ENCODE peak calls at places on chromosomes 13 and 19, in seven cellular contexts. One of them, this sample, is unnamed.

GRCh38 chr19:17294051-17294891 is 9.0 kb downstream of the ABHD8 start:
- DNase-seq in tibial artery: no peak
- DNase-seq in MCF 10A: peak; percentile 67
- DNase-seq in kidney epithelial cell: no peak
- DNase-seq in WERI-Rb-1: peak; percentile 49
- DNase-seq in nephron progenitor cell: peak; percentile 63
- DNase-seq in H9: peak; percentile 88
- DNase-seq in this sample: peak; percentile 67

GRCh38 chr13:73677041-73677589 is 457.1 kb downstream of the KLF12 start:
- DNase-seq in tibial artery: no peak
- DNase-seq in MCF 10A: peak; percentile 78
- DNase-seq in kidney epithelial cell: no peak
- DNase-seq in WERI-Rb-1: no peak
- DNase-seq in nephron progenitor cell: no peak
- DNase-seq in H9: no peak
- DNase-seq in this sample: no peak

GRCh38 chr19:21604351-21604926 is 99.0 kb downstream of the ZNF429 start:
- DNase-seq in tibial artery: no peak
- DNase-seq in MCF 10A: peak; percentile 11
- DNase-seq in kidney epithelial cell: no peak
- DNase-seq in WERI-Rb-1: no peak
- DNase-seq in nephron progenitor cell: no peak
- DNase-seq in H9: no peak
- DNase-seq in this sample: no peak

GRCh38 chr19:33982706-33983105 is 186.0 kb downstream of the KCTD15 start:
- DNase-seq in tibial artery: no peak
- DNase-seq in MCF 10A: no peak
- DNase-seq in kidney epithelial cell: no peak
- DNase-seq in WERI-Rb-1: no peak
- DNase-seq in nephron progenitor cell: no peak
- DNase-seq in H9: no peak
- DNase-seq in this sample: no peak

GRCh38 chr13:83215627-83216026 is 666.6 kb downstream of the SLITRK1 start:
- DNase-seq in tibial artery: no peak
- DNase-seq in MCF 10A: peak; percentile 32
- DNase-seq in kidney epithelial cell: no peak
- DNase-seq in WERI-Rb-1: no peak
- DNase-seq in nephron progenitor cell: no peak
- DNase-seq in H9: no peak
- DNase-seq in this sample: no peak

GRCh38 chr13:77919351-77920294 is 992 bp upstream of the EDNRB start:
- DNase-seq in tibial artery: no peak
- DNase-seq in MCF 10A: no peak
- DNase-seq in kidney epithelial cell: no peak
- DNase-seq in WERI-Rb-1: peak; percentile 12
- DNase-seq in nephron progenitor cell: peak; percentile 46
- DNase-seq in H9: peak; percentile 73
- DNase-seq in this sample: peak; percentile 62

GRCh38 chr13:91894311-91894710 is 495.9 kb downstream of the GPC5 start:
- DNase-seq in tibial artery: no peak
- DNase-seq in MCF 10A: no peak
- DNase-seq in kidney epithelial cell: no peak
- DNase-seq in WERI-Rb-1: no peak
- DNase-seq in nephron progenitor cell: no peak
- DNase-seq in H9: no peak
- DNase-seq in this sample: no peak

GRCh38 chr13:97786510-97786909 is 167.0 kb upstream of the IPO5 start:
- DNase-seq in tibial artery: no peak
- DNase-seq in MCF 10A: peak; percentile 26
- DNase-seq in kidney epithelial cell: no peak
- DNase-seq in WERI-Rb-1: no peak
- DNase-seq in nephron progenitor cell: no peak
- DNase-seq in H9: no peak
- DNase-seq in this sample: no peak

GRCh38 chr13:32255744-32256120 is 59.4 kb downstream of the ZAR1L start:
- DNase-seq in tibial artery: no peak
- DNase-seq in MCF 10A: peak; percentile 76
- DNase-seq in kidney epithelial cell: no peak
- DNase-seq in WERI-Rb-1: no peak
- DNase-seq in nephron progenitor cell: no peak
- DNase-seq in H9: no peak
- DNase-seq in this sample: no peak

DNA sequence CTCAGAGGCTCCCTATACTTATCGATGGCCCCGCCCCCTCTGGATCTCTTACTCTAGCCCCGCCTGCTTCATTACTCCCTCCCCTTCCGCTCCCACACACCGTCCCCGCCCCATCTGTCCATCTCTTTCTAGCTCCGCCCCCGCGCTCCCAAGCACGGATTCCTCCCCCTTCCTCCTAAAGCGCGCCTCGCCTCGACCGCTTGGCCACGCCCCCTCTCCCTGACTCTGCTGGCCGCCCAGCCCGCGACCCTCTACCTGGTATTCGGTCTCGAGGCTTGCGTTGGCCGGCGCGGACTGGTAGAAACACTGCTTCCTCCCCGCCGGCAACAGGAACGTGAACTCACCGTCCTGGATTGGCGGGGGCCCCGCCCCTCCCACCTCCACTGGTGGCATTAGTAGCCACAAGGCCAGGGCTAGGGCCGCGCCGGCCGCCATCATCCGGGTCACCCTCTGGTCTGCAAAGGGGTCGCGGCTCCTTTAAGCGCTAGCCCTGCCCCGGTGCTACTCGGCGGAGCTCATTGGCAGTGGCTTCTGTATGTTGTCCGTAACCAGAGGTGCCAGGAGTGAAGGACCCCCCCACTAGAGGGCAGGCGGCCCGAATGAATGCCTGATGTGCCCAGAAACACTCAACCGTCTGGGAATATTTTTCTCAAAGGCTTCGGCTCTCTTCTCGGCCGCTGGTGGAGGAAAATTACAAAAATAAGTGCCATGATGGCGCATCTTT is at the start of gene TMED1:
- DNase-seq in tibial artery: peak; percentile 100
- DNase-seq in MCF 10A: peak; percentile 100
- DNase-seq in kidney epithelial cell: peak; percentile 88
- DNase-seq in WERI-Rb-1: peak; percentile 99
- DNase-seq in nephron progenitor cell: peak; percentile 100
- DNase-seq in H9: peak; percentile 97
- DNase-seq in this sample: peak; percentile 100
- TF ChIP-seq CTCF in tibial artery: peak; percentile 63
- TF ChIP-seq CTCF in MCF 10A: no peak
- TF ChIP-seq CTCF in kidney epithelial cell: peak; percentile 8
- TF ChIP-seq CTCF in WERI-Rb-1: no peak
- TF ChIP-seq CTCF in nephron progenitor cell: peak; percentile 15
- TF ChIP-seq CTCF in H9: peak; percentile 40
- TF ChIP-seq CTCF in this sample: peak; percentile 62

DNA sequence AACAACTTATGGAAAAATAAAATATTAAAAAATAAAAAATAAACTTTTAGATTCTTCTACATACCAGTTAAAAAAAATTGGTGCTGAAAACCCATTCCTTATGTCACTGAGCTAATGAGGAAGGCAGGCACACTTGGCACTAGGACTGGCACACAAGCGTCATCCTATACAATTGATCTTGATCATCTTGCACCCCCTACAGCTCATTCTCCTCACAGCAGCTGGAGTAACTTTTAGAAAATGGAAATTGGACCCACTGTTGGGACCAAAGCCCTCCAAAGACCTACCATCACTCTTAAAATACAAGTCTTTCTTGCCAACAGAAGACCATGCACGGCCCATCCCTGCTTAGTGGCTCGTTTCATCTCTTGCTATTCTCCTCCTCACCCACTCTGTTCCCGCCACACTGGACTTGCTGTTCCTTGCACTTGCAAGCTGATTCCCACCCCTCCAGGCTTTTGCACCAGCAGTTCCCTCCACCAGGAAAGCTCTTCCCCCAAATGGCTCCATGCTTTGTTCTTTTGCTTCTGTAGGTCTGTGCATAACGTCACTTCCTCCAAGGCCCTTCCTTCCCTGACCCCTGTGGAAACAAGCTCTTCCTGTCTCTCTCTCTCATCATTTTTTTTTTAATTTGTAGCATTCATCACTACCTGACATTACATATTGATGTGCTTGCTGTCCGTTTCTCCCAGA is 11.6 kb downstream of the CTU1 start:
- DNase-seq in tibial artery: no peak
- DNase-seq in MCF 10A: peak; percentile 11
- DNase-seq in kidney epithelial cell: no peak
- DNase-seq in WERI-Rb-1: no peak
- DNase-seq in nephron progenitor cell: no peak
- DNase-seq in H9: no peak
- DNase-seq in this sample: no peak
- TF ChIP-seq CTCF in tibial artery: no peak
- TF ChIP-seq CTCF in MCF 10A: peak; percentile 27
- TF ChIP-seq CTCF in kidney epithelial cell: peak; percentile 17
- TF ChIP-seq CTCF in WERI-Rb-1: peak; percentile 8
- TF ChIP-seq CTCF in nephron progenitor cell: peak; percentile 16
- TF ChIP-seq CTCF in H9: peak; percentile 58
- TF ChIP-seq CTCF in this sample: no peak

DNA sequence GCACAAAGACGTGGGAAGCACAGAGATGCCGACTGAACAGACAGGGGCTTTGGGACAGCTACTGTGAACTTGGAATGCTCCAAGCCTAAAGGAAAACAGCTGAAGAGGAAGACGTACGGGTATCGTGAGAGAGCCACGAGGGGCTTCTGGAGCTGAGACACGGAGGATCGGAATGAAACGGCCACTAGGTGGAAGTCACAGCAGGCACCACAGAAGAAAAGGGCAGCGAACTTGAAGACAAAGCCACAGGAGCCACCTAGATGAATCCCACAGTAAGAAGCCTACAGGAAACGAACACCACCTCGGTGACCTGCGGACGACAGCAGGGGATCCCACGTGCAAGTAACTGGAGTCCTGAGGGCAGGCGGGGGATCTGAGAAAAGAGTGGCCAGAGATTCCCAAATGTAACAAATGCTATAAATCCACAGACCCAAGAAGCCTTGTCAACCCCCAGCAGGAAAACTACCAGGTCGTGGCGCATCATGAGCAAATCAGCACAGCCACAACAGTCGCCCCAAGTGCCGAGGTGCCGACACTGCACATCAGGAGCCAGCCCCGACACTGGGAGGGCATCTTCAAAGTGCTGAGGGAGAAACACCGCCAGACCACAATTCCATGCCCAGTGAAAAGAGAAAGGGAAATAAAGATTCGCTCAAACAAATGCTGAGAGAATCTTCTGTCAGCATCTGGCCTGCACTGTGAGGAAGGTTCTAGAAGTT is 39.3 kb upstream of the ISYNA1 start:
- DNase-seq in tibial artery: no peak
- DNase-seq in MCF 10A: no peak
- DNase-seq in kidney epithelial cell: no peak
- DNase-seq in WERI-Rb-1: no peak
- DNase-seq in nephron progenitor cell: no peak
- DNase-seq in H9: no peak
- DNase-seq in this sample: no peak
- TF ChIP-seq CTCF in tibial artery: no peak
- TF ChIP-seq CTCF in MCF 10A: no peak
- TF ChIP-seq CTCF in kidney epithelial cell: no peak
- TF ChIP-seq CTCF in WERI-Rb-1: peak; percentile 26
- TF ChIP-seq CTCF in nephron progenitor cell: no peak
- TF ChIP-seq CTCF in H9: peak; percentile 41
- TF ChIP-seq CTCF in this sample: peak; percentile 23

DNA sequence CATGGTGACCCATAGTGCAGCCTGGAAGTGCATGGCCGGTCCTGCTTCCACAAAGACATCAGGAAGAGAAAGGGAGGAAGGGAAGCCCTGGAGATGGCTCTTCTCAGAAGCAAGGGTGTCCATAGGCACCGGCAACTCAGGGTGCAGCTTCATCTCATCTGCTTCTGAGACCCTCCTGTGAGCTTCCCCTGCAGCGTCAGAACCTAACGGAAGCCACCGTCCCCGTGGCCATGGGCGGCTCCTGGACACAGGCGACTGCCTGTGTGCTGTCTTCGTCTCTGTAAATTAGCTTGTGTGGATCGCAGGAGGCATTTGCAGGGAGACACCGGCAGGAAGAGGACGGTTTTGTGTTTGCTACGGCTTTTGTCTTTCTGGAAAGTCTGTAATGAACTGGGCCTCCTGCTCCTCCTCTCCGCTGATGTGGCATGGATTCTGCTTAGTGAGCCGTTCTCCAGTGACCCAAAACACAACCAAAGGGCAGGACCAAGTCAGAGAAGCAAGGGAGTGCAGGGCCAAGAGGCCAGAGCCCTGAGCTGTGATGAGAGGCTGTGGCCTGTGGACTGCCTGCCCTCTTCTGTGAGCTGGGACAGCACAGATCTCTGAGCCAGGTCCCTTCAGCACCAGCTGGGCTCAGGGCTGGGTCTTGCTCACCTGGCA is 2.5 kb downstream of the ATP4B start:
- DNase-seq in tibial artery: peak; percentile 24
- DNase-seq in MCF 10A: no peak
- DNase-seq in kidney epithelial cell: no peak
- DNase-seq in WERI-Rb-1: no peak
- DNase-seq in nephron progenitor cell: no peak
- DNase-seq in H9: no peak
- DNase-seq in this sample: peak; percentile 14
- TF ChIP-seq CTCF in tibial artery: no peak
- TF ChIP-seq CTCF in MCF 10A: no peak
- TF ChIP-seq CTCF in kidney epithelial cell: no peak
- TF ChIP-seq CTCF in WERI-Rb-1: no peak
- TF ChIP-seq CTCF in nephron progenitor cell: no peak
- TF ChIP-seq CTCF in H9: no peak
- TF ChIP-seq CTCF in this sample: no peak

DNA sequence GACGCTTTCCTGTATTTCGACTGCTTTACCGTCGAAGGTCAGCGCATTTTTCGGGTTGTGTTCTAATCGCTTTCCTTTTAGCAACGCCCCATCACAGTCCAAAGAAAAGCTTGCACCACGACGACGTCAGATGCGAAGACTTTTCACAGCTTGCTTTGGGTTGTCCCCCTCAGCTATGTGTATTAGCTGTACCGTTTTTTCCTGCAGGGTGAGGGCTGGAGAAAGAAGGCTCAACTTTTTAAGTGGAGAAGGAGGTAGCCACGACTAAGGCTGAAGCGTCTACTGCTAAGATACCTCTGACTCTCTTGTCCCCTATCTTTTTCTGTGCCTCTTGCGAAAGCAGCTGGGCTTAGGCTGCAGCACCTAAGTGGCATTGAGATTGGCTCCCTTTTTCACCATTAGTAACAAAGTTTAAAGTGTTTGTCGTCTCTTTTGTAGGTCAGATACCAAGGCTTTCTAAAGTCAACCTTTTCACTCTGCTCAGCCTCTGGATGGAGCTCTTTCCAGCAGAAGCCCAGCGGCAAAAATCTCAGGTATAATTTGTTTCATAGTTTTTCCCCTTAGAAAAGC is 793 bp downstream of the CDADC1 start:
- DNase-seq in tibial artery: no peak
- DNase-seq in MCF 10A: no peak
- DNase-seq in kidney epithelial cell: no peak
- DNase-seq in WERI-Rb-1: no peak
- DNase-seq in nephron progenitor cell: no peak
- DNase-seq in H9: no peak
- DNase-seq in this sample: no peak
- TF ChIP-seq CTCF in tibial artery: no peak
- TF ChIP-seq CTCF in MCF 10A: no peak
- TF ChIP-seq CTCF in kidney epithelial cell: peak; percentile 36
- TF ChIP-seq CTCF in WERI-Rb-1: no peak
- TF ChIP-seq CTCF in nephron progenitor cell: no peak
- TF ChIP-seq CTCF in H9: peak; percentile 17
- TF ChIP-seq CTCF in this sample: no peak

GRCh38 chr19:12802267-12803106 is 618 bp downstream of the THSD8 start:
- DNase-seq in tibial artery: peak; percentile 66
- DNase-seq in MCF 10A: peak; percentile 33
- DNase-seq in kidney epithelial cell: no peak
- DNase-seq in WERI-Rb-1: no peak
- DNase-seq in nephron progenitor cell: no peak
- DNase-seq in H9: no peak
- DNase-seq in this sample: no peak
- TF ChIP-seq CTCF in tibial artery: no peak
- TF ChIP-seq CTCF in MCF 10A: no peak
- TF ChIP-seq CTCF in kidney epithelial cell: no peak
- TF ChIP-seq CTCF in WERI-Rb-1: no peak
- TF ChIP-seq CTCF in nephron progenitor cell: no peak
- TF ChIP-seq CTCF in H9: no peak
- TF ChIP-seq CTCF in this sample: no peak

GRCh38 chr19:48836089-48837017 is at the start of gene HSD17B14:
- DNase-seq in tibial artery: peak; percentile 80
- DNase-seq in MCF 10A: no peak
- DNase-seq in kidney epithelial cell: no peak
- DNase-seq in WERI-Rb-1: peak; percentile 64
- DNase-seq in nephron progenitor cell: peak; percentile 71
- DNase-seq in H9: peak; percentile 95
- DNase-seq in this sample: peak; percentile 42
- TF ChIP-seq CTCF in tibial artery: no peak
- TF ChIP-seq CTCF in MCF 10A: no peak
- TF ChIP-seq CTCF in kidney epithelial cell: no peak
- TF ChIP-seq CTCF in WERI-Rb-1: no peak
- TF ChIP-seq CTCF in nephron progenitor cell: no peak
- TF ChIP-seq CTCF in H9: peak; percentile 35
- TF ChIP-seq CTCF in this sample: peak; percentile 36

This sample was measured in glutamatergic neuron.